ENCODE peak calls at places on chromosome 22, in nine cellular contexts. I is A549, C is mucosa of descending colon, V is sigmoid colon, Y is osteocyte, A is NB4, N is H1, O is endothelial cell, P is heart right ventricle. Q is an unnamed sample.

GRCh38 chr22:44999231-44999630 is 10.6 kb downstream of the PHF21B start:
- DNase-seq in A (no peak), N (no peak), Y (no peak), I (no peak), P (no peak), O (no peak), C (no peak), V (no peak), Q (no peak)

GRCh38 chr22:41857160-41857859 is 24.4 kb downstream of the SREBF2 start:
- DNase-seq in A (peak; percentile 95), V (no peak), N (peak; percentile 43), Y (no peak), P (no peak), I (peak; percentile 68), O (peak; percentile 70), C (no peak), Q (no peak)

GRCh38 chr22:26892401-26893033 is 235.1 kb downstream of the MIAT start:
- DNase-seq in N (no peak), A (no peak), I (no peak), O (no peak), P (no peak), C (peak; percentile 40), V (peak; percentile 72), Y (peak; percentile 83), Q (no peak)

GRCh38 chr22:41352058-41352457 is 29.7 kb upstream of the TEF start:
- DNase-seq in V (peak; percentile 65), C (no peak), A (no peak), I (peak; percentile 38), N (no peak), O (no peak), Y (no peak), P (no peak), Q (no peak)

GRCh38 chr22:48607901-48608650 is 1219.6 kb downstream of the BRD1 start:
- DNase-seq in A (peak; percentile 28), O (no peak), N (no peak), I (no peak), Y (no peak), P (no peak), C (no peak), V (no peak), Q (no peak)

GRCh38 chr22:45640941-45641621 is 30.6 kb upstream of the ATXN10 start:
- DNase-seq in A (no peak), N (no peak), I (no peak), V (no peak), O (no peak), C (no peak), P (no peak), Y (peak; percentile 71), Q (no peak)

GRCh38 chr22:37233751-37234631 is 10.1 kb downstream of the RAC2 start:
- DNase-seq in V (no peak), N (no peak), I (no peak), Y (no peak), C (no peak), P (no peak), O (no peak), A (no peak), Q (no peak)

GRCh38 chr22:43642319-43642718 is 169.8 kb downstream of the EFCAB6 start:
- DNase-seq in P (no peak), I (no peak), C (no peak), A (no peak), N (no peak), V (no peak), Y (peak; percentile 23), O (no peak), Q (no peak)

DNA sequence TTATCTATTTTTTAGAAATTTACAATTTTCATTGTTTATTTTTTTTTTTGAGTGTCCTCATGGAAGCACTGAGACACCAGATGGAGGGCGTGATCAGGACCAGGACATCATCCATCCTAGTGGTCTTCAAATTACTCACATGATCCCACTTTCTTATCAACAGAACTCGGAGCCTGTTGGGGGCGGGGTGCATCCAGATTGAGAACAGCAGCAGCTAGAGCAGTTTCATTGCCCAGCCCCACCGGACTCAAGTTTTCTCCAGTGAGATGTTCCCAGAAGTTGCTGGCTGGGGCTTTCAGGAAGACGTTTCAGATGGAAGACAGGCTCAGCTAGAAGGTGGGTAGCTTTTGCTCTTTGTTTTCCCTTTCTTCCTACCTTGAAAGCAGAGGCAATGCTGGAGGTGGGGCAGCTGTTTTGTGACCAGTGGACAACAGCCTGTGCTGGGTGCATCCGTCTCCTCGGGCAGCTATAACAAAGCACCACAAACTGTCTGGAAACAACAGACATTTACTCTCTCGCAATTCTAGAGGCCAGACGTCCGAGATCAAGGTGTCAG is 562.1 kb downstream of the TBC1D22A start:
- DNase-seq in P (no peak), I (no peak), N (no peak), A (no peak), Y (peak; percentile 60), V (no peak), O (no peak), C (no peak), Q (no peak)
- TF ChIP-seq CTCF in P (no peak), I (no peak), N (no peak), A (no peak), Y (no peak), V (no peak), O (no peak), C (no peak), Q (no peak)

GRCh38 chr22:24270556-24271405 is at the start of gene SPECC1L:
- DNase-seq in C (peak; percentile 96), I (peak; percentile 71), O (peak; percentile 96), A (peak; percentile 91), P (peak; percentile 95), Y (peak; percentile 99), N (peak; percentile 84), V (peak; percentile 98), Q (peak; percentile 97)
- TF ChIP-seq CTCF in C (peak; percentile 12), I (no peak), O (no peak), A (no peak), P (no peak), Y (peak; percentile 38), N (no peak), V (no peak), Q (no peak)

GRCh38 chr22:38468761-38469305 is 937 bp downstream of the KDELR3 start:
- DNase-seq in I (no peak), A (no peak), C (no peak), P (no peak), V (no peak), Y (no peak), N (no peak), O (no peak), Q (no peak)

GRCh38 chr22:38467438-38467903 is 425 bp upstream of the KDELR3 start:
- DNase-seq in A (no peak), Y (no peak), N (no peak), P (peak; percentile 34), O (no peak), V (no peak), I (no peak), C (peak; percentile 72), Q (no peak)

GRCh38 chr22:38465673-38466490 is 2.0 kb upstream of the KDELR3 start:
- DNase-seq in Y (no peak), C (peak; percentile 40), N (no peak), O (no peak), V (no peak), A (no peak), P (no peak), I (no peak), Q (no peak)

GRCh38 chr22:38469306-38469781 is 1.4 kb downstream of the KDELR3 start:
- DNase-seq in I (no peak), Y (no peak), O (no peak), C (no peak), N (no peak), V (no peak), A (no peak), P (no peak), Q (no peak)

DNA sequence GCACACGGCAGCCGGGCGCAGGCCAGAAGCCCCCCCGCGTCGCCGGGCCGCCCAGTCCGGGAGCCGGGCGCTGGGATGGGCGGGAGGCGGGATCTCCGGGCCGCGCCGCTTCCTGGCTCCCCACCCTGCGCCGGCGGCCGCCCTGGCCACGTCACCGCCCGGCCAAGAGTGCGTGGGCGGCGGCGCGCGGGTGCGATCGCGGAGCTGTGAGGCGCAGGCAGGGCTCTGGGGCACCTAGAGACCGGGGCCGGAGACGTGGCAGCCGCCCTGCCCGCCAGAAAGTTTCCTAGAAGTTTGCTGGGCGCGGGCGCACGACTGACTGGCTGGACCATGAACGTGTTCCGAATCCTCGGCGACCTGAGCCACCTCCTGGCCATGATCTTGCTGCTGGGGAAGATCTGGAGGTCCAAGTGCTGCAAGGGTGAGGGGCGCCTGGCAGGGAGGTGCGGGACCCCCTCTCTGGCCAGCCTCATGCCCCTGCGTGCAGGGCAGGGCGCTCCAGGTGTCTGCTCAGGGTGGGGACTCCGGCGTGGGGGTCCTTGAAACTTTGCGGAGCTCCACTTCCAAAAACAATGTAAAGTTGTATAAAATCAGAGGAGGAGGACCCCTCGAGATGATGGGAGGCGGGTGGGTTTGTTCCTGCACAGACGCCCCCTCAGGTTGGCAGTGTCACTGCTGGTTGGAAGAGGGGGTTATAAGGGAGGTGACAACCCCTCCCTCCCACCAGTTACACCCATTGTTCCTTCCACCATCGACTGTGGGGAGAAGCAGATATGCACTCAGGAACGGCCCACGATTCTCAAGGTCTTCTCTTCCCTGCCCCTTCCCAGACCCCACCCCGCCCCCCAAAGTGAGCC is at the start of gene KDELR3:
- DNase-seq in A (peak; percentile 69), O (peak; percentile 47), P (peak; percentile 72), N (no peak), C (peak; percentile 85), I (peak; percentile 40), V (peak; percentile 80), Y (no peak), Q (no peak)
- TF ChIP-seq CTCF in A (peak; percentile 14), O (peak; percentile 23), P (no peak), N (peak; percentile 60), C (no peak), I (no peak), V (no peak), Y (peak; percentile 39), Q (no peak)

GRCh38 chr22:32957093-32957835 is 100.9 kb downstream of the SYN3 start:
- DNase-seq in Y (no peak), N (no peak), P (no peak), V (no peak), C (no peak), O (no peak), A (no peak), I (no peak), Q (no peak)

DNA sequence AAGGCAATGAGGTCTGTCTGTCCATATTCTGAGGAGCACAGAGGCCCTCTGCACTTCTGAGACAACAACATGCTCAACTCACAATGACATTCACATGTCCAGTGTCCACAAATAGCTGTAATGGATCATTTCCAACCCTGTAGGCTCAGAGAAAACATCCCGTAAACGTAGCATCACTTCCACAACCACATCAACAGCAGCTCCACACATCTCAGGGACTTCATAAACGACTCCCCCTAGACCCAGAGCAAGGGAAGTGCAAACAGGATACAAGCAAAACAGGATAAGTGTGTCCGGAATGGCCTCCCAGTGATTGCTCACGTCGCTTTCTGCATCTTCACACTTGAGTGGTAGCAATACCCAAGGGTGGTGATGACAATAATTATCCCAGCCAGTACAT is 100.2 kb downstream of the SYN3 start:
- DNase-seq in Y (no peak), O (no peak), V (no peak), C (no peak), N (no peak), A (no peak), P (no peak), I (no peak), Q (no peak)
- TF ChIP-seq CTCF in Y (no peak), O (no peak), V (no peak), C (no peak), N (peak; percentile 6), A (no peak), P (peak; percentile 8), I (no peak), Q (no peak)

GRCh38 chr22:33126881-33127280 is 68.7 kb upstream of the SYN3 start:
- DNase-seq in O (no peak), C (no peak), I (no peak), V (no peak), P (no peak), N (peak; percentile 13), Y (no peak), A (no peak), Q (no peak)
- TF ChIP-seq CTCF in O (no peak), C (no peak), I (peak; percentile 24), V (no peak), P (no peak), N (no peak), Y (no peak), A (no peak), Q (no peak)